ENCODE peak calls at places on chromosomes 4 and X, in ten cellular contexts. G is uterus, S is A549, W is suprapubic skin, N is breast epithelium, I is endothelial cell of umbilical vein, Z is adrenal gland, F is transverse colon, A is K562, B is IMR-90. T is an unnamed sample.

GRCh38 chrX:129593137-129593536 is 53.1 kb downstream of the OCRL start:
- DNase-seq in S (peak), Z (no peak), G (no peak), A (peak), N (no peak), W (no peak), F (no peak), I (no peak), B (peak), T (no peak)

GRCh38 chr4:87512400-87512799 is 16.8 kb downstream of the SPARCL1 start:
- DNase-seq in Z (no peak), A (no peak), B (no peak), I (no peak), N (no peak), F (no peak), W (no peak), S (no peak), G (no peak), T (no peak)

GRCh38 chrX:9285342-9285771 is 179.5 kb upstream of the TBL1X start:
- DNase-seq in I (peak), N (no peak), F (no peak), W (no peak), G (no peak), S (no peak), Z (no peak), B (no peak), A (no peak), T (no peak)

GRCh38 chr4:55016131-55016530 is 109.3 kb downstream of the KDR start:
- DNase-seq in Z (no peak), G (no peak), B (no peak), I (no peak), A (no peak), F (no peak), N (no peak), W (no peak), S (no peak), T (no peak)

GRCh38 chrX:140190441-140191108 is 225.3 kb upstream of the CXorf66 start:
- DNase-seq in A (no peak), B (no peak), I (no peak), F (peak), G (no peak), W (no peak), Z (peak), N (no peak), S (no peak), T (no peak)

GRCh38 chrX:53312946-53313745 is 31.8 kb upstream of the IQSEC2 start:
- DNase-seq in F (peak), B (peak), N (peak), W (peak), Z (peak), I (peak), A (peak), S (peak), G (peak), T (no peak)

GRCh38 chr4:99917575-99917974 is 23.3 kb upstream of the LAMTOR3 start:
- DNase-seq in Z (no peak), F (no peak), W (no peak), I (no peak), B (no peak), S (no peak), N (no peak), G (no peak), A (no peak), T (no peak)

GRCh38 chr4:80126435-80126834 is 53.4 kb upstream of the ANTXR2 start:
- DNase-seq in S (no peak), W (no peak), N (no peak), A (no peak), F (no peak), G (no peak), B (no peak), I (peak), Z (no peak), T (no peak)

GRCh38 chr4:13355036-13355910 is 128.9 kb downstream of the RAB28 start:
- DNase-seq in G (no peak), W (no peak), Z (no peak), B (peak), A (no peak), N (no peak), I (no peak), F (no peak), S (no peak), T (no peak)

GRCh38 chrX:137313627-137314026 is 252.3 kb upstream of the ZIC3 start:
- DNase-seq in S (no peak), Z (no peak), I (no peak), W (no peak), N (no peak), G (no peak), B (no peak), F (no peak), A (no peak), T (no peak)

GRCh38 chr4:134201216-134202098 is at the start of gene PABPC4L:
- DNase-seq in G (peak), B (peak), N (no peak), A (peak), S (peak), I (peak), W (peak), F (no peak), Z (peak), T (peak)

GRCh38 chr4:136337216-136337615 is 1195.1 kb downstream of the PCDH18 start:
- DNase-seq in Z (no peak), N (no peak), S (no peak), W (no peak), F (no peak), B (no peak), I (no peak), A (no peak), G (no peak), T (no peak)

GRCh38 chrX:3244955-3245354 is 101.5 kb downstream of the MXRA5 start:
- DNase-seq in B (no peak), G (no peak), A (no peak), W (no peak), F (no peak), S (peak), N (no peak), Z (peak), I (peak), T (no peak)

GRCh38 chrX:3990569-3990968 is 277.1 kb upstream of the PRKX start:
- DNase-seq in A (no peak), N (no peak), W (no peak), G (no peak), B (no peak), S (no peak), F (no peak), I (no peak), Z (no peak), T (no peak)

GRCh38 chr4:165112258-165113156 is at the start of gene TMEM192:
- DNase-seq in G (peak), N (peak), B (peak), A (peak), I (peak), S (peak), Z (peak), W (peak), F (peak), T (peak)

GRCh38 chr4:42083816-42084215 is 68.6 kb downstream of the BEND4 start:
- DNase-seq in Z (no peak), N (no peak), F (no peak), I (no peak), G (no peak), S (no peak), W (no peak), B (peak), A (no peak), T (no peak)

GRCh38 chr4:161936625-161937133 is 227.1 kb downstream of the FSTL5 start:
- DNase-seq in Z (no peak), A (no peak), G (no peak), N (no peak), I (peak), W (no peak), S (peak), F (no peak), B (peak), T (no peak)

GRCh38 chrX:46662188-46662587 is 88.6 kb downstream of the CHST7 start:
- DNase-seq in G (no peak), Z (no peak), N (no peak), F (no peak), B (no peak), A (no peak), W (no peak), I (no peak), S (no peak), T (no peak)

GRCh38 chrX:3609800-3610199 is 103.6 kb downstream of the PRKX start:
- DNase-seq in N (no peak), B (peak), F (no peak), A (no peak), S (peak), G (no peak), Z (no peak), I (no peak), W (no peak), T (peak)

GRCh38 chrX:111318901-111319300 is 48.6 kb upstream of the CAPN6 start:
- DNase-seq in B (no peak), S (no peak), N (no peak), I (no peak), W (no peak), A (no peak), F (no peak), Z (no peak), G (no peak), T (no peak)

GRCh38 chr4:115505326-115505725 is 391.9 kb upstream of the NDST4 start:
- DNase-seq in S (no peak), I (no peak), W (no peak), G (no peak), Z (no peak), N (no peak), B (no peak), A (no peak), F (no peak), T (no peak)

GRCh38 chrX:150548684-150549083 is 19.7 kb upstream of the MTM1 start:
- DNase-seq in S (no peak), N (no peak), A (no peak), W (no peak), I (no peak), B (peak), G (no peak), Z (no peak), F (no peak), T (peak)

GRCh38 chrX:56795309-56795868 is 66.3 kb downstream of the NBDY start:
- DNase-seq in A (no peak), N (no peak), W (peak), F (peak), S (no peak), B (no peak), Z (peak), I (no peak), G (no peak), T (no peak)

GRCh38 chr4:16029329-16029728 is 54.5 kb downstream of the PROM1 start:
- DNase-seq in N (no peak), G (no peak), W (no peak), F (no peak), I (no peak), Z (no peak), S (no peak), A (no peak), B (peak), T (no peak)

GRCh38 chr4:95596676-95597075 is 47.9 kb upstream of the UNC5C start:
- DNase-seq in N (no peak), S (no peak), W (no peak), I (no peak), F (no peak), G (no peak), Z (no peak), B (no peak), A (no peak), T (no peak)

GRCh38 chr4:8087921-8088495 is 70.6 kb downstream of the ABLIM2 start:
- DNase-seq in G (no peak), W (no peak), N (no peak), F (no peak), S (no peak), Z (no peak), B (no peak), I (no peak), A (no peak), T (no peak)

GRCh38 chrX:150257348-150258175 is 105.6 kb upstream of the MAMLD1 start:
- DNase-seq in N (no peak), B (no peak), I (no peak), S (no peak), Z (no peak), G (no peak), A (no peak), W (no peak), F (no peak), T (no peak)

GRCh38 chr4:145723336-145723735 is 43.4 kb downstream of the C4orf51 start:
- DNase-seq in B (no peak), G (no peak), W (no peak), F (no peak), Z (no peak), N (no peak), S (no peak), I (no peak), A (no peak), T (no peak)

GRCh38 chr4:113633467-113633866 is 128.1 kb downstream of the CAMK2D start:
- DNase-seq in W (no peak), A (no peak), F (no peak), N (no peak), B (no peak), S (no peak), I (no peak), Z (no peak), G (no peak), T (no peak)

GRCh38 chr4:8238515-8239053 is 31.0 kb upstream of the HTRA3 start:
- DNase-seq in N (no peak), S (peak), G (no peak), A (no peak), B (no peak), W (no peak), Z (no peak), I (no peak), F (peak), T (no peak)

GRCh38 chr4:743463-744211 is 38.0 kb downstream of the PCGF3 start:
- DNase-seq in G (no peak), N (no peak), Z (no peak), I (no peak), A (no peak), S (no peak), F (no peak), W (no peak), B (peak), T (no peak)

DNA sequence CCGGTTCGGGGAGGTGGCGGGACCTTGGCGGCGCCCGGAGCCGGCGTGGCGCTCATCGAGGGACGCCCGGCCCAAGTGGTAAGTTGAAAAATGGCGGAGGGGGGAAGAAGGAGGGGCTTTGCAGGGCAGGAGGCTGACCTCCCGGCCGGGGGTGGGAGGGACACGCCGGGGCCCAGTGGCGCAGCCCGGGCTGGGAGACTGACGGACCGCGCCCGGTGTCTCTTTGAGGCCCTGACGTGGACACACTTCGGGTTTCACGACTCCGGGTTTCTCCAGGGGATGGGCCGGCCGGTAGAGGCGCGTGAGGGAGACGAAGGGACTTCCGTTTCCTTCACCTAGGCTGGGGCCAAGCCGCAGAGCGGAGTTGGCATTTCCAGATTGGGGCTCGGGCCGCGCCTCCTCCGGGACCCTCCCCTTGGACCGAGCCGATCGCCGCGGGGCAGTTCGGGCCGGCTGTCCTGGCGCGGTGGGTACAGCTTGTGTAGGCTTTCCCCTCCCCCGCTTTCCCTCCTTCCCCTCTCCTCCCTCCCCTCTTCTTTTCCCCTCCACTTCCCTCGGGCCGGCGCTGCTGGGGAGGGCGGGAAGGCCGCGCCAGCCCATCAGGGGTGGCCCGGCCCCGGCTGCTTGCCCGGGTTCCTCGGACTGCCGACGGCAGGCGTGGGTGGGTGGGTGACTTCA is at the start of gene XIAP:
- DNase-seq in B (peak), G (peak), Z (peak), I (peak), A (peak), S (peak), F (peak), W (peak), N (peak), T (peak)
- TF ChIP-seq POLR2A in B (peak), G (peak), Z (peak), I (no peak), A (peak), S (peak), F (peak), W (peak), N (peak), T (peak)

GRCh38 chr4:122732329-122733026 is at the start of gene BBS12:
- DNase-seq in Z (peak), A (peak), B (peak), F (peak), G (peak), N (peak), W (peak), I (peak), S (peak), T (peak)
- TF ChIP-seq POLR2A in Z (peak), A (peak), B (peak), F (peak), G (peak), N (no peak), W (no peak), I (no peak), S (peak), T (peak)

GRCh38 chr4:128812360-128812958 is 3.0 kb downstream of the JADE1 start:
- DNase-seq in S (peak), A (peak), B (peak), F (no peak), Z (peak), I (peak), W (peak), N (no peak), G (no peak), T (peak)
- TF ChIP-seq POLR2A in S (no peak), A (no peak), B (no peak), F (no peak), Z (no peak), I (peak), W (no peak), N (no peak), G (no peak), T (no peak)

DNA sequence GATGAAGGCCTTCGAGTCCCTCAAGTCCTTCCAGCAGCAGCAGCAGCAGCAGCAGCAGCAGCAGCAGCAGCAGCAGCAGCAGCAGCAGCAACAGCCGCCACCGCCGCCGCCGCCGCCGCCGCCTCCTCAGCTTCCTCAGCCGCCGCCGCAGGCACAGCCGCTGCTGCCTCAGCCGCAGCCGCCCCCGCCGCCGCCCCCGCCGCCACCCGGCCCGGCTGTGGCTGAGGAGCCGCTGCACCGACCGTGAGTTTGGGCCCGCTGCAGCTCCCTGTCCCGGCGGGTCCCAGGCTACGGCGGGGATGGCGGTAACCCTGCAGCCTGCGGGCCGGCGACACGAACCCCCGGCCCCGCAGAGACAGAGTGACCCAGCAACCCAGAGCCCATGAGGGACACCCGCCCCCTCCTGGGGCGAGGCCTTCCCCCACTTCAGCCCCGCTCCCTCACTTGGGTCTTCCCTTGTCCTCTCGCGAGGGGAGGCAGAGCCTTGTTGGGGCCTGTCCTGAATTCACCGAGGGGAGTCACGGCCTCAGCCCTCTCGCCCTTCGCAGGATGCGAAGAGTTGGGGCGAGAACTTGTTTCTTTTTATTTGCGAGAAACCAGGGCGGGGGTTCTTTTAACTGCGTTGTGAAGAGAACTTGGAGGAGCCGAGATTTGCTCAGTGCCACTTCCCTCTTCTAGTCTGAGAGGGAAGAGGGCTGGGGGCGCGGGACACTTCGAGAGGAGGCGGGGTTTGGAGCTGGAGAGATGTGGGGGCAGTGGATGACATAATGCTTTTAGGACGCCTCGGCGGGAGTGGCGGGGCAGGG is 568 bp downstream of the HTT start:
- DNase-seq in A (peak), I (peak), Z (peak), N (peak), S (peak), B (peak), W (peak), F (peak), G (peak), T (peak)
- TF ChIP-seq POLR2A in A (no peak), I (no peak), Z (no peak), N (no peak), S (no peak), B (peak), W (peak), F (peak), G (no peak), T (no peak)

GRCh38 chr4:156948738-156949137 is 22.9 kb downstream of the PDGFC start:
- DNase-seq in A (no peak), B (no peak), N (no peak), F (no peak), I (peak), Z (no peak), W (no peak), G (no peak), S (no peak), T (no peak)

GRCh38 chr4:156949373-156949814 is 22.2 kb downstream of the PDGFC start:
- DNase-seq in G (no peak), B (peak), F (no peak), N (no peak), W (no peak), A (no peak), S (peak), Z (no peak), I (peak), T (no peak)

GRCh38 chr4:156948133-156948532 is 23.5 kb downstream of the PDGFC start:
- DNase-seq in A (no peak), B (no peak), Z (no peak), F (no peak), I (peak), G (no peak), S (no peak), N (no peak), W (no peak), T (no peak)

GRCh38 chr4:156945532-156945931 is 26.1 kb downstream of the PDGFC start:
- DNase-seq in F (no peak), S (no peak), Z (no peak), W (no peak), B (no peak), N (no peak), G (no peak), I (peak), A (no peak), T (no peak)

DNA sequence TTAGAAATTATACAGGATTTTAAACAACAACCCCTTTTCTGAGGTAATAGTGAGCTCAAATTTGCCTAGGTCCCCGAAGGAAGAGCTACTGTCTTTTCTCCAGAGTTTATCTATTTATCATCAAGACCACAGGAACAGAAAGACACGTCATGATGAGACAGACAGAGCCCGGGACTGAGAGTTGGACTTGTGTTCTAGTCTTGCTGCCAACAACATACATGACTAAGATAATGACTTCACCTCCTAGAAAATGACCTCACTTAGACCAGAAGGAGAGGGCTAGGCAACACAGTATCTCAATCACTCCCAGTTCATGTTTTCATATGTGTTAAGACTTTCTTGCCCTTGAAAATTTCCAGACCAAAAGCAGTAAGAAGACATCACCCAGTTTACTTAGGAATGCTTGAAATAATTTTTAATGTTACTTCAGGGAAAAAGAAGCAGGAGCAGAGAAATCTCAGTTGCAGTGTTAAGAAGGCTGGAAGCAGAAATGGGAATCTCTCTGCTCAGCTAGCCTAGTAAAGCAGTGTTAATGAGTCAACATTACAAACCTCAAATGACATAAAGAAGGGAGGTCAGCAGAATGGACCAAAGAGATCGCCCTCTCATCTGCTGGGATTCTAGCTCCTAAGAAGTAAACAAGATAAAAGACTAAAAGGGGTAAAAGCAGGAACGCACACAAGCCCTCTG is 24.9 kb downstream of the PDGFC start:
- DNase-seq in W (no peak), G (peak), B (peak), Z (peak), I (peak), S (peak), N (no peak), F (no peak), A (no peak), T (no peak)
- TF ChIP-seq POLR2A in W (no peak), G (peak), B (no peak), Z (no peak), I (no peak), S (no peak), N (no peak), F (no peak), A (no peak), T (no peak)